ENCODE peak calls at places on chromosomes 3 and 15, in seven cellular contexts. I, T, S, U, O, N and B are unnamed samples.
A peak's percentile ranks its signal among the peaks of the same experiment; 100 is the strongest.

GRCh38 chr3:117105650-117106049 is 396.1 kb downstream of the TUSC7 start:
- DNase-seq in I (peak; percentile 7), T (no peak), S (no peak), U (no peak), O (no peak), N (no peak), B (peak; percentile 48)

GRCh38 chr3:194956697-194957396 is 271.2 kb downstream of the FAM43A start:
- DNase-seq in I (no peak), T (peak; percentile 56), S (no peak), U (no peak), O (no peak), N (no peak), B (no peak)

GRCh38 chr3:42804113-42804830 is at the start of gene HIGD1A:
- DNase-seq in I (peak; percentile 97), T (peak; percentile 96), S (peak; percentile 93), U (peak; percentile 91), O (peak; percentile 97), N (peak; percentile 74), B (peak; percentile 94)

GRCh38 chr15:27545494-27546255 is 553.4 kb downstream of the OCA2 start:
- DNase-seq in I (no peak), T (no peak), S (no peak), U (no peak), O (no peak), N (no peak), B (no peak)

GRCh38 chr3:130759692-130760338 is 13.2 kb upstream of the PIK3R4 start:
- DNase-seq in I (peak; percentile 57), T (no peak), S (peak; percentile 48), U (peak; percentile 52), O (peak; percentile 52), N (no peak), B (peak; percentile 50)

GRCh38 chr3:87488725-87489124 is 212.3 kb upstream of the POU1F1 start:
- DNase-seq in I (no peak), T (no peak), S (no peak), U (no peak), O (no peak), N (no peak), B (no peak)

GRCh38 chr3:35498506-35499210 is 140.7 kb upstream of the ARPP21 start:
- DNase-seq in I (no peak), T (no peak), S (no peak), U (no peak), O (no peak), N (no peak), B (no peak)

GRCh38 chr3:16866447-16867025 is 18.2 kb upstream of the PLCL2 start:
- DNase-seq in I (peak; percentile 26), T (no peak), S (no peak), U (no peak), O (no peak), N (no peak), B (no peak)

GRCh38 chr3:138919304-138919703 is 27.6 kb downstream of the FOXL2 start:
- DNase-seq in I (no peak), T (no peak), S (no peak), U (no peak), O (no peak), N (no peak), B (no peak)

GRCh38 chr3:175005881-175006280 is 146.7 kb downstream of the NAALADL2 start:
- DNase-seq in I (no peak), T (no peak), S (no peak), U (no peak), O (no peak), N (no peak), B (no peak)

GRCh38 chr15:52551762-52552161 is 17.1 kb downstream of the ARPP19 start:
- DNase-seq in I (no peak), T (no peak), S (no peak), U (no peak), O (peak; percentile 73), N (no peak), B (no peak)

GRCh38 chr3:185807455-185808068 is 17.3 kb downstream of the IGF2BP2 start:
- DNase-seq in I (peak; percentile 92), T (no peak), S (no peak), U (peak; percentile 33), O (no peak), N (no peak), B (no peak)

GRCh38 chr3:148642214-148642613 is 55.5 kb upstream of the AGTR1 start:
- DNase-seq in I (peak; percentile 27), T (no peak), S (no peak), U (no peak), O (no peak), N (no peak), B (no peak)

GRCh38 chr15:73941044-73941443 is 14.8 kb downstream of the LOXL1 start:
- DNase-seq in I (peak; percentile 83), T (no peak), S (no peak), U (peak; percentile 14), O (peak; percentile 12), N (no peak), B (peak; percentile 74)

GRCh38 chr3:66492672-66493071 is 8.2 kb downstream of the LRIG1 start:
- DNase-seq in I (no peak), T (no peak), S (no peak), U (no peak), O (no peak), N (no peak), B (no peak)

GRCh38 chr3:148737104-148737525 is 39.4 kb downstream of the AGTR1 start:
- DNase-seq in I (peak; percentile 28), T (no peak), S (no peak), U (peak; percentile 64), O (no peak), N (no peak), B (no peak)

GRCh38 chr3:111315911-111316310 is 226.1 kb upstream of the CD96 start:
- DNase-seq in I (peak; percentile 83), T (no peak), S (no peak), U (no peak), O (no peak), N (no peak), B (peak; percentile 89)

GRCh38 chr3:138199847-138200246 is 12.7 kb downstream of the ARMC8 start:
- DNase-seq in I (no peak), T (no peak), S (no peak), U (no peak), O (no peak), N (no peak), B (no peak)

GRCh38 chr3:173584834-173585831 is 187.6 kb downstream of the NLGN1 start:
- DNase-seq in I (peak; percentile 28), T (peak; percentile 65), S (peak; percentile 49), U (peak; percentile 1), O (no peak), N (no peak), B (peak; percentile 68)

GRCh38 chr15:79942656-79943481 is 28.1 kb downstream of the BCL2A1 start:
- DNase-seq in I (peak; percentile 78), T (no peak), S (no peak), U (peak; percentile 73), O (no peak), N (no peak), B (no peak)

GRCh38 chr3:11651900-11652299 is 8.2 kb upstream of the VGLL4 start:
- DNase-seq in I (peak; percentile 58), T (no peak), S (no peak), U (no peak), O (no peak), N (no peak), B (no peak)

GRCh38 chr15:65409284-65409631 is 13.5 kb downstream of the IGDCC4 start:
- DNase-seq in I (peak; percentile 92), T (no peak), S (no peak), U (no peak), O (no peak), N (no peak), B (no peak)

GRCh38 chr3:182258538-182259177 is 534.6 kb upstream of the ATP11B start:
- DNase-seq in I (peak; percentile 41), T (no peak), S (no peak), U (peak; percentile 54), O (no peak), N (no peak), B (peak; percentile 65)

GRCh38 chr3:15099364-15100098 is 583 bp upstream of the RBSN start:
- DNase-seq in I (no peak), T (no peak), S (no peak), U (no peak), O (no peak), N (no peak), B (no peak)

GRCh38 chr15:48582472-48583235 is 62.9 kb downstream of the FBN1 start:
- DNase-seq in I (peak; percentile 59), T (no peak), S (no peak), U (no peak), O (no peak), N (no peak), B (no peak)

GRCh38 chr15:55741592-55742497 is 1.1 kb downstream of the PRTG start:
- DNase-seq in I (peak; percentile 3), T (no peak), S (peak; percentile 43), U (peak; percentile 37), O (no peak), N (no peak), B (no peak)